ENCODE peak calls at places on chromosome 14, in five cellular contexts. T is non-pigmented ciliary epithelial cell; R is stimulated activated naive CD8-positive, alpha-beta T cell treated with anti-CD3 and anti-CD28 coated beads, Interleukin-15, Interleukin-2, amounts not matched to agents 100 U/mL and 50 U/mL, for 24 hours; J is ELF-1; Z is T-helper 1 cell. D is an unnamed sample.

GRCh38 chr14:57275023-57275664 is 6.4 kb downstream of the AP5M1 start:
- DNase-seq in T (peak; percentile 13), R (no peak), J (no peak), Z (no peak), D (no peak)

GRCh38 chr14:55599250-55599879 is 19.4 kb downstream of the KTN1 start:
- DNase-seq in T (no peak), R (no peak), J (no peak), Z (no peak), D (no peak)

GRCh38 chr14:88013750-88014349 is 8.9 kb downstream of the GPR65 start:
- DNase-seq in T (peak; percentile 41), R (peak; percentile 36), J (peak; percentile 66), Z (peak; percentile 4), D (no peak)

GRCh38 chr14:70714055-70714550 is 72.4 kb downstream of the TTC9 start:
- DNase-seq in T (peak; percentile 24), R (peak; percentile 62), J (peak; percentile 75), Z (peak; percentile 8), D (peak; percentile 59)

GRCh38 chr14:77663289-77663688 is 44.5 kb downstream of the ALKBH1 start:
- DNase-seq in T (no peak), R (no peak), J (peak; percentile 63), Z (no peak), D (no peak)

GRCh38 chr14:102777711-102778615 is 714 bp downstream of the TRAF3 start:
- DNase-seq in T (no peak), R (peak; percentile 39), J (no peak), Z (peak; percentile 16), D (no peak)

GRCh38 chr14:100552524-100553125 is 34.6 kb downstream of the BEGAIN start:
- DNase-seq in T (no peak), R (no peak), J (no peak), Z (no peak), D (no peak)

GRCh38 chr14:102967506-102967795 is 45.0 kb downstream of the AMN start:
- DNase-seq in T (no peak), R (no peak), J (no peak), Z (no peak), D (no peak)

GRCh38 chr14:53550776-53551175 is 397.7 kb upstream of the DDHD1 start:
- DNase-seq in T (no peak), R (no peak), J (no peak), Z (no peak), D (no peak)